ENCODE peak calls at places on chromosome 7, in seven cellular contexts. Y, A, S, W, H, C and V are unnamed samples. For H3K9me3, the result is how much of the 10 kb centered on the place peaks cover.

GRCh38 chr7:16078076-16078952 is 343.0 kb downstream of the CRPPA start:
- DNase-seq in Y (no peak), A (no peak), S (no peak), W (no peak), H (no peak), C (peak), V (peak)

GRCh38 chr7:32477649-32477980 is 12.6 kb downstream of the LSM5 start:
- DNase-seq in Y (no peak), A (no peak), S (no peak), W (no peak), H (no peak), C (no peak), V (no peak)

GRCh38 chr7:7742223-7742622 is 23.8 kb upstream of the RPA3 start:
- DNase-seq in Y (no peak), A (no peak), S (no peak), W (no peak), H (no peak), C (no peak), V (no peak)

GRCh38 chr7:92963599-92963998 is 127.2 kb upstream of the CDK6 start:
- DNase-seq in Y (no peak), A (no peak), S (no peak), W (no peak), H (no peak), C (no peak), V (no peak)

GRCh38 chr7:46463170-46463569 is 542.1 kb upstream of the IGFBP3 start:
- DNase-seq in Y (no peak), A (no peak), S (no peak), W (no peak), H (no peak), C (no peak), V (no peak)

GRCh38 chr7:44616545-44616944 is 10.1 kb downstream of the OGDH start:
- DNase-seq in Y (no peak), A (no peak), S (no peak), W (no peak), H (no peak), C (no peak), V (no peak)

GRCh38 chr7:140683657-140684056 is 10.9 kb downstream of the ADCK2 start:
- DNase-seq in Y (no peak), A (no peak), S (no peak), W (no peak), H (peak), C (no peak), V (no peak)

GRCh38 chr7:72465521-72465920 is 53.4 kb upstream of the CALN1 start:
- DNase-seq in Y (no peak), A (no peak), S (no peak), W (no peak), H (no peak), C (no peak), V (no peak)

GRCh38 chr7:14924398-14924797 is 21.8 kb upstream of the DGKB start:
- DNase-seq in Y (no peak), A (no peak), S (no peak), W (no peak), H (no peak), C (peak), V (no peak)

GRCh38 chr7:153301908-153302307 is 542.4 kb downstream of the ACTR3B start:
- DNase-seq in Y (no peak), A (no peak), S (no peak), W (no peak), H (no peak), C (no peak), V (no peak)

GRCh38 chr7:95511716-95512260 is 26.0 kb downstream of the ASB4 start:
- DNase-seq in Y (peak), A (peak), S (no peak), W (no peak), H (peak), C (peak), V (peak)

GRCh38 chr7:124162667-124163066 is 129.8 kb upstream of the TMEM229A start:
- DNase-seq in Y (no peak), A (no peak), S (no peak), W (no peak), H (no peak), C (peak), V (no peak)

GRCh38 chr7:116542618-116543017 is 17.8 kb downstream of the CAV1 start:
- DNase-seq in Y (no peak), A (no peak), S (no peak), W (no peak), H (no peak), C (no peak), V (no peak)

GRCh38 chr7:38796636-38797501 is 112.1 kb downstream of the VPS41 start:
- DNase-seq in Y (peak), A (peak), S (no peak), W (no peak), H (no peak), C (peak), V (peak)

GRCh38 chr7:124752310-124752709 is 13.3 kb downstream of the GPR37 start:
- DNase-seq in Y (no peak), A (no peak), S (no peak), W (no peak), H (no peak), C (no peak), V (no peak)

GRCh38 chr7:91398341-91398740 is 134.1 kb downstream of the FZD1 start:
- DNase-seq in Y (no peak), A (no peak), S (no peak), W (no peak), H (no peak), C (no peak), V (no peak)

DNA sequence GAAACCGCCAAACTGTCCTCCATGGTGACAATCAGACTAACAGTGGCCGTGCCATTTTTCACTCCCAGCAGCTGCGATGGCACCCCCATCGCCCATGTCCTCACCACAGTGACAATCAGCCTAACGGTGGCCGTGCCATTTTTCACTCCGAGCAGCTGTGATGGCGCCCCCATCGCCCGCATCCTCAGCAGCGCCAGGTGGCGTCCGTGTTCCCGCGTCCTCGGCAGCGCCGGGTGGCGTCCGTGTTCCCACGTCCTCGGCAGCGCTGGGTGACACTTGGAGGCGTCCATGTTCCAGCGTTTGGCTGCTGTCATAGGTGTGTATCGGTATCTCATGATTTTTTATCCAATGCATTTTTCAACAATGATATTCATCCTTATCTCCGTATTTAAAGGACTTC is 267.3 kb downstream of the PTPRN2 start:
- DNase-seq in Y (no peak), A (no peak), S (no peak), W (no peak), H (no peak), C (no peak), V (no peak)
- H3K9me3 ChIP-seq in Y (under half), A (under half), S (under half), W (under half), H (under half), C (under half), V (under half)

GRCh38 chr7:35257251-35258124 is 3.6 kb upstream of the TBX20 start:
- DNase-seq in Y (no peak), A (no peak), S (no peak), W (no peak), H (no peak), C (no peak), V (no peak)
- H3K9me3 ChIP-seq in Y (under half), A (under half), S (under half), W (under half), H (under half), C (under half), V (under half)

GRCh38 chr7:158028290-158028941 is 559.2 kb downstream of the PTPRN2 start:
- DNase-seq in Y (peak), A (no peak), S (peak), W (peak), H (peak), C (no peak), V (peak)
- H3K9me3 ChIP-seq in Y (under half), A (under half), S (under half), W (under half), H (under half), C (under half), V (under half)

DNA sequence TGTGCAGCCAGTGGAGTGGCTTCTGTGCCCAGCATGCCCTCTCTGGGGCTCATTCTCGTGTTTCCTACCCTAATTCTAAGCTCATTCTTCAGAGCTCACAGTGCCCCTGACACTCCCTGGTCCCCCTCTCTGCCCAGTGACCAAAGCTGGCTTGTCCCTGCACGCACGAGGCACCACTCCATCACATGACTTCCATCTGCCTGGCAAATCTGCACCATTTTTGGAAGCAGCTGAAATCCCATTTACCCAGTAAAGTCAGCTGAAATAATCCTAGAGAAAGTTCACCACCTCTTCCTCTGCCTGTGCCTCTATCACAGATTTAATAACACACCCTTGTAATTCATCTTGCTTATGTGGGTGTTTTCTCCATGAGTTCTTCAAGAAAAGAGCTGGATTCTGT is 616.9 kb downstream of the PTPRN2 start:
- DNase-seq in Y (no peak), A (no peak), S (no peak), W (no peak), H (no peak), C (no peak), V (no peak)
- H3K9me3 ChIP-seq in Y (under half), A (under half), S (under half), W (under half), H (under half), C (under half), V (under half)

GRCh38 chr7:121000091-121000983 is 11.8 kb downstream of the CPED1 start:
- DNase-seq in Y (no peak), A (no peak), S (no peak), W (no peak), H (no peak), C (no peak), V (no peak)

GRCh38 chr7:120998525-120998924 is 10.0 kb downstream of the CPED1 start:
- DNase-seq in Y (no peak), A (no peak), S (no peak), W (no peak), H (no peak), C (no peak), V (no peak)

GRCh38 chr7:120997902-120998301 is 9.4 kb downstream of the CPED1 start:
- DNase-seq in Y (no peak), A (peak), S (no peak), W (no peak), H (no peak), C (no peak), V (no peak)

GRCh38 chr7:120996983-120997334 is 8.4 kb downstream of the CPED1 start:
- DNase-seq in Y (no peak), A (no peak), S (no peak), W (no peak), H (no peak), C (no peak), V (no peak)

DNA sequence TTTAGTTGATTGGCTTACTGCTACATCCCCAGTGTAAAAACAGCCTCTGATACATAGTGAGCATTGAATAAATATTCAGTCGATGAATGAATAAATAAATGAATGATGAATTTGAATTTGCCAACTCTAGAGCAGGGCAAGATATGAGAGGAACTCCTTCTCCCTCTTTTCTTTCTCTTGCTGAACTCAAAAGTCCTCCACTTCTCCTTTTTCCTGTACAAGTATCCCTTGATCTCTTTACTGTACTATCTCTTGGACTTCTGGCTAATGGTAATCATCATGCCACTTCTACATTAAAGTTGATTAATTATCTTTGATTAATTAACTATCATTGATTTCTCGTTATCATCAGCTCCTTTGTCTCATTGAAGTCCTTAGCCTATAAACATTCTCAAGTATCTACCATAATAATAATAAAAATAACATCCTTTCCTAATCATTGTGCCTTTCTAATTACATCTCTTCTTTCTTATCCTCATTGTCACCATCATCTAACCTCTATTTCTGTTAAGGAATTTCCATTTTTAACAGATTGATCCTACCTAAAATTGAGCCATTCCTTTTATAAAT is 10.6 kb downstream of the CPED1 start:
- DNase-seq in Y (no peak), A (no peak), S (no peak), W (no peak), H (no peak), C (no peak), V (no peak)
- H3K9me3 ChIP-seq in Y (under half), A (under half), S (under half), W (under half), H (under half), C (under half), V (under half)

DNA sequence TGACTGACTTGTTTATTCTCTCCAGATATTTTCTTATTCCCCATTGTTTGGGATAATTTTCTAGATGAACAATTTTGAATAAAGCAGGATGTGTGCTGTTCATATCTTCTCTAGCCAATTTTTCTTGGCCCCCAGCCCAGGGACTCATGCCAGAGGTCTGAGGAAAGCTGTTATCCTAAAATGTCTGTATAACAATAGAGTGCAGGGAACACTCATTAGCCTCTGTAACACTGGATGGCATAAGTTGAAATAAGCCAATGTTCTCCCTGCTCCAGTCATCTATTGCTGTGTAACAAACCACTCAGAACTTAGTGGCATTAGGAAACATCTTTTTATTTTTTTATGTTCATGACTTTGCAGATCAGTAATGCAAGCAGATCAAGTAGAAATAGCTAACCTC is 121.7 kb upstream of the TRIM24 start:
- DNase-seq in Y (peak), A (no peak), S (no peak), W (no peak), H (no peak), C (no peak), V (no peak)
- H3K9me3 ChIP-seq in Y (under half), A (under half), S (under half), W (under half), H (under half), C (under half), V (under half)

GRCh38 chr7:19464241-19464640 is 244.6 kb downstream of the POLR1F start:
- DNase-seq in Y (no peak), A (no peak), S (no peak), W (no peak), H (no peak), C (no peak), V (no peak)
- H3K9me3 ChIP-seq in Y (under half), A (under half), S (under half), W (under half), H (under half), C (under half), V (under half)